ENCODE peak calls at places on chromosomes 5 and 9, in eight cellular contexts. Y is mucosa of gallbladder; P is stimulated activated CD4-positive, alpha-beta T cell treated with anti-CD3 and anti-CD28 coated beads, Interleukin-15, amount 100 ng/mL, for 24 hours; I is ovary; B is NCI-H82; H is T-helper 2 cell; Z is NCI-H2171; O is left lung. W is an unnamed sample.

GRCh38 chr9:98639133-98639532 is 69.6 kb downstream of the GABBR2 start:
- DNase-seq in Y (no peak), P (no peak), I (no peak), B (peak), H (no peak), Z (no peak), O (no peak), W (no peak)

GRCh38 chr9:2576631-2577030 is 45.0 kb upstream of the VLDLR start:
- DNase-seq in Y (no peak), P (no peak), I (no peak), B (no peak), H (no peak), Z (peak), O (no peak), W (peak)

GRCh38 chr9:129542761-129543160 is 78.1 kb downstream of the C9orf50 start:
- DNase-seq in Y (no peak), P (no peak), I (no peak), B (no peak), H (no peak), Z (no peak), O (no peak), W (no peak)

GRCh38 chr5:16229357-16229940 is 49.9 kb upstream of the MARCHF11 start:
- DNase-seq in Y (no peak), P (no peak), I (no peak), B (peak), H (no peak), Z (no peak), O (no peak), W (no peak)

GRCh38 chr5:57111993-57112392 is 61.9 kb upstream of the GPBP1 start:
- DNase-seq in Y (peak), P (no peak), I (no peak), B (no peak), H (no peak), Z (no peak), O (no peak), W (no peak)

GRCh38 chr5:56402273-56403223 is 169.4 kb upstream of the ANKRD55 start:
- DNase-seq in Y (no peak), P (no peak), I (no peak), B (peak), H (no peak), Z (no peak), O (no peak), W (no peak)

GRCh38 chr9:136587145-136587943 is 41.5 kb upstream of the NOTCH1 start:
- DNase-seq in Y (peak), P (no peak), I (peak), B (peak), H (no peak), Z (no peak), O (peak), W (peak)

GRCh38 chr5:177512736-177513380 is 3.2 kb upstream of the DOK3 start:
- DNase-seq in Y (no peak), P (no peak), I (no peak), B (no peak), H (no peak), Z (no peak), O (no peak), W (no peak)

GRCh38 chr9:34964458-34964857 is 6.4 kb downstream of the PHF24 start:
- DNase-seq in Y (no peak), P (no peak), I (no peak), B (no peak), H (no peak), Z (no peak), O (no peak), W (no peak)

GRCh38 chr9:134066923-134067851 is 639 bp downstream of the BRD3 start:
- DNase-seq in Y (peak), P (peak), I (peak), B (peak), H (peak), Z (peak), O (peak), W (peak)

GRCh38 chr9:37971691-37972090 is 67.8 kb upstream of the SLC25A51 start:
- DNase-seq in Y (no peak), P (no peak), I (no peak), B (no peak), H (no peak), Z (no peak), O (no peak), W (no peak)

GRCh38 chr9:133892193-133892920 is 99.8 kb downstream of the VAV2 start:
- DNase-seq in Y (peak), P (no peak), I (no peak), B (no peak), H (no peak), Z (peak), O (no peak), W (no peak)

W was measured in endothelial cell of umbilical vein.